ENCODE peak calls at places on chromosomes 16 and 17, in seven cellular contexts. One of them, this sample, is unnamed. For H3K36me3, H3K9me3 and H3K4me1, the result is how much of the 10 kb centered on the place peaks cover.

GRCh38 chr17:65797809-65798208 is 236.4 kb upstream of the AXIN2 start:
- DNase-seq in K562: peak
- DNase-seq in endodermal cell: peak
- DNase-seq in neuronal stem cell: no peak
- DNase-seq in stomach: no peak
- DNase-seq in suprapubic skin: no peak
- DNase-seq in CD4-positive, CD25-positive, alpha-beta regulatory T cell: no peak
- DNase-seq in this sample: peak

GRCh38 chr17:31425646-31426045 is 34.2 kb downstream of the RAB11FIP4 start:
- DNase-seq in K562: no peak
- DNase-seq in endodermal cell: peak
- DNase-seq in neuronal stem cell: no peak
- DNase-seq in stomach: no peak
- DNase-seq in suprapubic skin: no peak
- DNase-seq in CD4-positive, CD25-positive, alpha-beta regulatory T cell: no peak
- DNase-seq in this sample: no peak

GRCh38 chr16:57147381-57148191 is 38.3 kb downstream of the PSME3IP1 start:
- DNase-seq in K562: no peak
- DNase-seq in endodermal cell: peak
- DNase-seq in neuronal stem cell: no peak
- DNase-seq in stomach: no peak
- DNase-seq in suprapubic skin: no peak
- DNase-seq in CD4-positive, CD25-positive, alpha-beta regulatory T cell: no peak
- DNase-seq in this sample: no peak

GRCh38 chr17:66673668-66674276 is 161.1 kb upstream of the CACNG5 start:
- DNase-seq in K562: peak
- DNase-seq in endodermal cell: peak
- DNase-seq in neuronal stem cell: peak
- DNase-seq in stomach: peak
- DNase-seq in suprapubic skin: no peak
- DNase-seq in CD4-positive, CD25-positive, alpha-beta regulatory T cell: peak
- DNase-seq in this sample: peak

GRCh38 chr16:12395266-12395665 is 408.4 kb downstream of the CPPED1 start:
- DNase-seq in K562: no peak
- DNase-seq in endodermal cell: no peak
- DNase-seq in neuronal stem cell: no peak
- DNase-seq in stomach: no peak
- DNase-seq in suprapubic skin: no peak
- DNase-seq in CD4-positive, CD25-positive, alpha-beta regulatory T cell: no peak
- DNase-seq in this sample: no peak

GRCh38 chr16:49838361-49838638 is 17.6 kb downstream of the ZNF423 start:
- DNase-seq in K562: no peak
- DNase-seq in endodermal cell: no peak
- DNase-seq in neuronal stem cell: no peak
- DNase-seq in stomach: no peak
- DNase-seq in suprapubic skin: no peak
- DNase-seq in CD4-positive, CD25-positive, alpha-beta regulatory T cell: no peak
- DNase-seq in this sample: no peak

GRCh38 chr17:43398724-43399595 is at the start of gene ARL4D:
- DNase-seq in K562: peak
- DNase-seq in endodermal cell: peak
- DNase-seq in neuronal stem cell: peak
- DNase-seq in stomach: peak
- DNase-seq in suprapubic skin: peak
- DNase-seq in CD4-positive, CD25-positive, alpha-beta regulatory T cell: peak
- DNase-seq in this sample: peak

GRCh38 chr17:65690626-65691310 is 129.3 kb upstream of the AXIN2 start:
- DNase-seq in K562: no peak
- DNase-seq in endodermal cell: peak
- DNase-seq in neuronal stem cell: no peak
- DNase-seq in stomach: no peak
- DNase-seq in suprapubic skin: no peak
- DNase-seq in CD4-positive, CD25-positive, alpha-beta regulatory T cell: no peak
- DNase-seq in this sample: no peak

GRCh38 chr17:42362245-42362961 is 25.8 kb downstream of the STAT3 start:
- DNase-seq in K562: no peak
- DNase-seq in endodermal cell: no peak
- DNase-seq in neuronal stem cell: no peak
- DNase-seq in stomach: no peak
- DNase-seq in suprapubic skin: no peak
- DNase-seq in CD4-positive, CD25-positive, alpha-beta regulatory T cell: no peak
- DNase-seq in this sample: no peak

GRCh38 chr17:13646411-13646810 is 44.7 kb upstream of the HS3ST3A1 start:
- DNase-seq in K562: no peak
- DNase-seq in endodermal cell: no peak
- DNase-seq in neuronal stem cell: no peak
- DNase-seq in stomach: no peak
- DNase-seq in suprapubic skin: no peak
- DNase-seq in CD4-positive, CD25-positive, alpha-beta regulatory T cell: no peak
- DNase-seq in this sample: no peak

GRCh38 chr16:11136600-11136999 is 119.4 kb downstream of the SOCS1 start:
- DNase-seq in K562: no peak
- DNase-seq in endodermal cell: no peak
- DNase-seq in neuronal stem cell: no peak
- DNase-seq in stomach: no peak
- DNase-seq in suprapubic skin: no peak
- DNase-seq in CD4-positive, CD25-positive, alpha-beta regulatory T cell: no peak
- DNase-seq in this sample: no peak

GRCh38 chr17:20995873-20996723 is 46.7 kb downstream of the USP22 start:
- DNase-seq in K562: no peak
- DNase-seq in endodermal cell: peak
- DNase-seq in neuronal stem cell: no peak
- DNase-seq in stomach: no peak
- DNase-seq in suprapubic skin: no peak
- DNase-seq in CD4-positive, CD25-positive, alpha-beta regulatory T cell: no peak
- DNase-seq in this sample: no peak

GRCh38 chr17:45284176-45285140 is 22.6 kb upstream of the SPATA32 start:
- DNase-seq in K562: no peak
- DNase-seq in endodermal cell: peak
- DNase-seq in neuronal stem cell: no peak
- DNase-seq in stomach: peak
- DNase-seq in suprapubic skin: peak
- DNase-seq in CD4-positive, CD25-positive, alpha-beta regulatory T cell: peak
- DNase-seq in this sample: peak

GRCh38 chr16:86303787-86304685 is 206.3 kb upstream of the FOXF1 start:
- DNase-seq in K562: no peak
- DNase-seq in endodermal cell: peak
- DNase-seq in neuronal stem cell: no peak
- DNase-seq in stomach: no peak
- DNase-seq in suprapubic skin: no peak
- DNase-seq in CD4-positive, CD25-positive, alpha-beta regulatory T cell: no peak
- DNase-seq in this sample: no peak

GRCh38 chr17:57440522-57441269 is 184.4 kb downstream of the MSI2 start:
- DNase-seq in K562: peak
- DNase-seq in endodermal cell: peak
- DNase-seq in neuronal stem cell: peak
- DNase-seq in stomach: peak
- DNase-seq in suprapubic skin: no peak
- DNase-seq in CD4-positive, CD25-positive, alpha-beta regulatory T cell: peak
- DNase-seq in this sample: peak

GRCh38 chr16:1407749-1408148 is 6.8 kb downstream of the UNKL start:
- DNase-seq in K562: no peak
- DNase-seq in endodermal cell: no peak
- DNase-seq in neuronal stem cell: no peak
- DNase-seq in stomach: no peak
- DNase-seq in suprapubic skin: no peak
- DNase-seq in CD4-positive, CD25-positive, alpha-beta regulatory T cell: no peak
- DNase-seq in this sample: no peak

GRCh38 chr17:33012522-33013033 is 20.9 kb downstream of the SPACA3 start:
- DNase-seq in K562: no peak
- DNase-seq in endodermal cell: peak
- DNase-seq in neuronal stem cell: no peak
- DNase-seq in stomach: no peak
- DNase-seq in suprapubic skin: no peak
- DNase-seq in CD4-positive, CD25-positive, alpha-beta regulatory T cell: no peak
- DNase-seq in this sample: no peak

GRCh38 chr16:82583415-82583814 is 43.4 kb upstream of the CDH13 start:
- DNase-seq in K562: no peak
- DNase-seq in endodermal cell: no peak
- DNase-seq in neuronal stem cell: no peak
- DNase-seq in stomach: no peak
- DNase-seq in suprapubic skin: no peak
- DNase-seq in CD4-positive, CD25-positive, alpha-beta regulatory T cell: no peak
- DNase-seq in this sample: no peak

GRCh38 chr16:85259831-85260165 is 147.5 kb upstream of the CIBAR2 start:
- DNase-seq in K562: no peak
- DNase-seq in endodermal cell: no peak
- DNase-seq in neuronal stem cell: no peak
- DNase-seq in stomach: no peak
- DNase-seq in suprapubic skin: no peak
- DNase-seq in CD4-positive, CD25-positive, alpha-beta regulatory T cell: no peak
- DNase-seq in this sample: no peak

GRCh38 chr16:79542196-79542859 is 58.2 kb downstream of the MAF start:
- DNase-seq in K562: no peak
- DNase-seq in endodermal cell: no peak
- DNase-seq in neuronal stem cell: no peak
- DNase-seq in stomach: no peak
- DNase-seq in suprapubic skin: no peak
- DNase-seq in CD4-positive, CD25-positive, alpha-beta regulatory T cell: no peak
- DNase-seq in this sample: no peak

GRCh38 chr16:13480801-13481200 is 439.2 kb upstream of the ERCC4 start:
- DNase-seq in K562: no peak
- DNase-seq in endodermal cell: no peak
- DNase-seq in neuronal stem cell: no peak
- DNase-seq in stomach: no peak
- DNase-seq in suprapubic skin: no peak
- DNase-seq in CD4-positive, CD25-positive, alpha-beta regulatory T cell: no peak
- DNase-seq in this sample: no peak

GRCh38 chr17:78400581-78401240 is 22.3 kb downstream of the PGS1 start:
- DNase-seq in K562: no peak
- DNase-seq in endodermal cell: no peak
- DNase-seq in neuronal stem cell: no peak
- DNase-seq in stomach: no peak
- DNase-seq in suprapubic skin: no peak
- DNase-seq in CD4-positive, CD25-positive, alpha-beta regulatory T cell: no peak
- DNase-seq in this sample: no peak
- H3K36me3 ChIP-seq in K562: half or more
- H3K36me3 ChIP-seq in endodermal cell: half or more
- H3K36me3 ChIP-seq in neuronal stem cell: half or more
- H3K36me3 ChIP-seq in stomach: half or more
- H3K36me3 ChIP-seq in suprapubic skin: half or more
- H3K36me3 ChIP-seq in CD4-positive, CD25-positive, alpha-beta regulatory T cell: half or more
- H3K36me3 ChIP-seq in this sample: half or more

GRCh38 chr17:74139120-74139519 is 64.4 kb upstream of the RPL38 start:
- DNase-seq in K562: no peak
- DNase-seq in endodermal cell: no peak
- DNase-seq in neuronal stem cell: no peak
- DNase-seq in stomach: no peak
- DNase-seq in suprapubic skin: no peak
- DNase-seq in CD4-positive, CD25-positive, alpha-beta regulatory T cell: no peak
- DNase-seq in this sample: no peak

GRCh38 chr17:74145756-74146155 is 57.7 kb upstream of the RPL38 start:
- DNase-seq in K562: no peak
- DNase-seq in endodermal cell: peak
- DNase-seq in neuronal stem cell: no peak
- DNase-seq in stomach: no peak
- DNase-seq in suprapubic skin: peak
- DNase-seq in CD4-positive, CD25-positive, alpha-beta regulatory T cell: no peak
- DNase-seq in this sample: no peak

GRCh38 chr17:74137416-74137815 is 66.1 kb upstream of the RPL38 start:
- DNase-seq in K562: no peak
- DNase-seq in endodermal cell: peak
- DNase-seq in neuronal stem cell: no peak
- DNase-seq in stomach: no peak
- DNase-seq in suprapubic skin: no peak
- DNase-seq in CD4-positive, CD25-positive, alpha-beta regulatory T cell: no peak
- DNase-seq in this sample: no peak

GRCh38 chr17:74140282-74140681 is 63.2 kb upstream of the RPL38 start:
- DNase-seq in K562: no peak
- DNase-seq in endodermal cell: no peak
- DNase-seq in neuronal stem cell: no peak
- DNase-seq in stomach: no peak
- DNase-seq in suprapubic skin: no peak
- DNase-seq in CD4-positive, CD25-positive, alpha-beta regulatory T cell: no peak
- DNase-seq in this sample: no peak

DNA sequence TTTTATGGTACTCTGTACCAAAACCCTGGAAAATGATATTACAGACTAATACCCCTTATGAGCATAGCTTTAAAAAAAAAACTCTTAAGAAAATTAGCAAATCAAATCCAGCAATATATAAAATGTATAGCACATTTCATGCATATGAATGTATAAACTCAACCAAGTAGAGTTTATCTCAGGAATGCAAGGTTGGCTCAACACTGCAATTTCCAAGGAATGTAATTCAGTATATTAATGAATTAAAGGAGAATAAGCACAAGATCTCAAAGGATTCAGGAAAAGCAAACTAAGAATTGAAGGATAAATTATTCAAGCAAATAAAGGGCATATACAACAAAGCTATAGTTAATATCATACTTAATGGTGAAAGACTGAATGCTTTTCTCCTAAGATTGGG is 61.9 kb upstream of the RPL38 start:
- DNase-seq in K562: no peak
- DNase-seq in endodermal cell: no peak
- DNase-seq in neuronal stem cell: no peak
- DNase-seq in stomach: no peak
- DNase-seq in suprapubic skin: no peak
- DNase-seq in CD4-positive, CD25-positive, alpha-beta regulatory T cell: no peak
- DNase-seq in this sample: no peak
- H3K9me3 ChIP-seq in K562: under half
- H3K9me3 ChIP-seq in endodermal cell: half or more
- H3K9me3 ChIP-seq in neuronal stem cell: under half
- H3K9me3 ChIP-seq in stomach: under half
- H3K9me3 ChIP-seq in suprapubic skin: under half
- H3K9me3 ChIP-seq in CD4-positive, CD25-positive, alpha-beta regulatory T cell: under half
- H3K9me3 ChIP-seq in this sample: under half

DNA sequence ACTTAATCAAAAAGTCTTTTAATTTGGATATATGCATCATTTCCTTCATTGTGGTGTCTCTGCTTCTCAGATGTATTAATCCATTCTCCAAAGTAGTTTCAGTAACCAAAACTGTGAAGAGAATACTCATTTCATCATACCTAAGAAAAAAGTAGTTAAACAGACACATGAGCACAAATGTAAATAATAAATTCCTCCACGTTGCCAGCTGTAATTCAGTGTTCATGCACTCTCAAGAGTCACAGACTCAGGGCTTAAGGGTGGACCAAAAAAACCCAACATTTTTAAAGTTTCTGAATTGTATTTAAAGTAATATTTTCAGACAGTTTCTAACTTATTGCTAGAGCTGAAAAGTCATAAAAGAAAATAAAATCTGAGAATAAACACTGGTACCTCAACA is 19.0 kb downstream of the POLG2 start:
- DNase-seq in K562: no peak
- DNase-seq in endodermal cell: no peak
- DNase-seq in neuronal stem cell: no peak
- DNase-seq in stomach: no peak
- DNase-seq in suprapubic skin: no peak
- DNase-seq in CD4-positive, CD25-positive, alpha-beta regulatory T cell: no peak
- DNase-seq in this sample: no peak
- H3K4me1 ChIP-seq in K562: under half
- H3K4me1 ChIP-seq in endodermal cell: under half
- H3K4me1 ChIP-seq in neuronal stem cell: under half
- H3K4me1 ChIP-seq in stomach: under half
- H3K4me1 ChIP-seq in suprapubic skin: under half
- H3K4me1 ChIP-seq in CD4-positive, CD25-positive, alpha-beta regulatory T cell: under half
- H3K4me1 ChIP-seq in this sample: under half

DNA sequence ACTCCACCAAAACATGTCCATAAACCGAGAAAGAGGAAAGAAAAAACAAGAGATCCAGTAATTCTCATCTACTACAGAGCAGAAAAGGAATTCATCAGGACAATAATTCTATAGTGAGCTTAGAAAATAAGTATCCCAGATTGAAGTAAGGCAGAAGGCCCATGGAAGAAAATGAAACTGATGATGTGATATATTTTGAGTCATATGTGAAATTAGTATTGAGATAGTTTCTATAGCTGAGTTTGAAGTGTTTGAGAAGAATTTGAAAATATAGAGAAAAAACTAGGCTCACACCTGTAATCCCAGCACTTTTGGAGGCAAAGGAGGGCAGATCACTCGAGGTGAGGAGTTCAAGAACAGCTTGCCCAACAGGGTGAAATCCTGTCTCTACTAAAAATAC is 19.7 kb downstream of the LUC7L3 start:
- DNase-seq in K562: no peak
- DNase-seq in endodermal cell: peak
- DNase-seq in neuronal stem cell: no peak
- DNase-seq in stomach: no peak
- DNase-seq in suprapubic skin: no peak
- DNase-seq in CD4-positive, CD25-positive, alpha-beta regulatory T cell: no peak
- DNase-seq in this sample: no peak
- H3K36me3 ChIP-seq in K562: half or more
- H3K36me3 ChIP-seq in endodermal cell: half or more
- H3K36me3 ChIP-seq in neuronal stem cell: under half
- H3K36me3 ChIP-seq in stomach: half or more
- H3K36me3 ChIP-seq in suprapubic skin: half or more
- H3K36me3 ChIP-seq in CD4-positive, CD25-positive, alpha-beta regulatory T cell: half or more
- H3K36me3 ChIP-seq in this sample: under half